ENCODE peak calls at places on chromosomes 5 and 9, in seven cellular contexts. L, R, A, Y, H, P and M are unnamed samples.

GRCh38 chr5:147481376-147481775 is 28.5 kb downstream of the DPYSL3 start:
- DNase-seq in Y (no peak), L (no peak), A (no peak), H (no peak), R (no peak), P (no peak), M (no peak)

GRCh38 chr5:96093890-96094381 is 132.3 kb upstream of the ELL2 start:
- DNase-seq in L (no peak), P (no peak), R (peak; percentile 32), A (no peak), H (no peak), Y (no peak), M (no peak)

GRCh38 chr5:34539183-34539582 is 116.9 kb upstream of the RAI14 start:
- DNase-seq in H (no peak), Y (no peak), L (no peak), R (no peak), A (no peak), P (no peak), M (no peak)

GRCh38 chr5:25181249-25181648 is 536.5 kb upstream of the CDH10 start:
- DNase-seq in A (no peak), H (no peak), R (no peak), Y (no peak), P (no peak), L (no peak), M (no peak)

GRCh38 chr5:131635755-131636479 is 888 bp upstream of the RAPGEF6 start:
- DNase-seq in A (peak; percentile 14), Y (no peak), R (no peak), H (no peak), L (no peak), P (no peak), M (no peak)

GRCh38 chr9:69542942-69543704 is 129.0 kb downstream of the APBA1 start:
- DNase-seq in P (peak; percentile 51), Y (no peak), A (no peak), R (no peak), H (no peak), L (no peak), M (no peak)

GRCh38 chr5:28850320-28850921 is 1812.0 kb upstream of the CDH9 start:
- DNase-seq in Y (no peak), P (no peak), A (no peak), R (no peak), L (no peak), H (no peak), M (no peak)

GRCh38 chr9:137438591-137439157 is 2.5 kb downstream of the ENTPD8 start:
- DNase-seq in R (no peak), L (no peak), P (no peak), A (no peak), H (no peak), Y (no peak), M (no peak)

GRCh38 chr9:137423810-137424291 is 658 bp downstream of the NOXA1 start:
- DNase-seq in P (no peak), R (no peak), Y (peak; percentile 40), H (no peak), A (no peak), L (no peak), M (no peak)

GRCh38 chr5:172606156-172606785 is 34.8 kb upstream of the NEURL1B start:
- DNase-seq in Y (no peak), L (no peak), A (no peak), R (no peak), H (no peak), P (no peak), M (no peak)